ENCODE peak calls at places on chromosomes 16 and 17, in six cellular contexts. One of them, this sample, is unnamed.

GRCh38 chr17:19975601-19976000 is 2.0 kb downstream of the AKAP10 start:
- DNase-seq in stimulated activated CD4-positive, alpha-beta T cell treated with anti-CD3 and anti-CD28 coated beads, Interleukin-2, amount 100 ng/mL, for 24 hours: no peak
- DNase-seq in activated CD4-positive, alpha-beta T cell treated with anti-CD3 and anti-CD28 coated beads for 4 hours: no peak
- DNase-seq in progenitor cell of endocrine pancreas: no peak
- DNase-seq in NCI-H1436: peak
- DNase-seq in iPS DF 6.9: no peak
- DNase-seq in this sample: no peak

GRCh38 chr16:3607161-3607560 is 4.2 kb downstream of the SLX4 start:
- DNase-seq in stimulated activated CD4-positive, alpha-beta T cell treated with anti-CD3 and anti-CD28 coated beads, Interleukin-2, amount 100 ng/mL, for 24 hours: no peak
- DNase-seq in activated CD4-positive, alpha-beta T cell treated with anti-CD3 and anti-CD28 coated beads for 4 hours: no peak
- DNase-seq in progenitor cell of endocrine pancreas: no peak
- DNase-seq in NCI-H1436: no peak
- DNase-seq in iPS DF 6.9: no peak
- DNase-seq in this sample: no peak

GRCh38 chr17:29572691-29573557 is 4.4 kb downstream of the TP53I13 start:
- DNase-seq in stimulated activated CD4-positive, alpha-beta T cell treated with anti-CD3 and anti-CD28 coated beads, Interleukin-2, amount 100 ng/mL, for 24 hours: peak
- DNase-seq in activated CD4-positive, alpha-beta T cell treated with anti-CD3 and anti-CD28 coated beads for 4 hours: peak
- DNase-seq in progenitor cell of endocrine pancreas: peak
- DNase-seq in NCI-H1436: no peak
- DNase-seq in iPS DF 6.9: no peak
- DNase-seq in this sample: no peak

GRCh38 chr17:40978752-40979151 is 5.4 kb downstream of the KRT40 start:
- DNase-seq in stimulated activated CD4-positive, alpha-beta T cell treated with anti-CD3 and anti-CD28 coated beads, Interleukin-2, amount 100 ng/mL, for 24 hours: no peak
- DNase-seq in activated CD4-positive, alpha-beta T cell treated with anti-CD3 and anti-CD28 coated beads for 4 hours: no peak
- DNase-seq in progenitor cell of endocrine pancreas: no peak
- DNase-seq in NCI-H1436: no peak
- DNase-seq in iPS DF 6.9: no peak
- DNase-seq in this sample: no peak

GRCh38 chr17:40351185-40352043 is 13.1 kb downstream of the GJD3 start:
- DNase-seq in stimulated activated CD4-positive, alpha-beta T cell treated with anti-CD3 and anti-CD28 coated beads, Interleukin-2, amount 100 ng/mL, for 24 hours: no peak
- DNase-seq in activated CD4-positive, alpha-beta T cell treated with anti-CD3 and anti-CD28 coated beads for 4 hours: no peak
- DNase-seq in progenitor cell of endocrine pancreas: no peak
- DNase-seq in NCI-H1436: peak
- DNase-seq in iPS DF 6.9: no peak
- DNase-seq in this sample: no peak

GRCh38 chr17:652310-652709 is 62.3 kb downstream of the VPS53 start:
- DNase-seq in stimulated activated CD4-positive, alpha-beta T cell treated with anti-CD3 and anti-CD28 coated beads, Interleukin-2, amount 100 ng/mL, for 24 hours: no peak
- DNase-seq in activated CD4-positive, alpha-beta T cell treated with anti-CD3 and anti-CD28 coated beads for 4 hours: no peak
- DNase-seq in progenitor cell of endocrine pancreas: no peak
- DNase-seq in NCI-H1436: no peak
- DNase-seq in iPS DF 6.9: no peak
- DNase-seq in this sample: no peak

GRCh38 chr16:81094771-81095251 is 1.4 kb downstream of the GCSH start:
- DNase-seq in stimulated activated CD4-positive, alpha-beta T cell treated with anti-CD3 and anti-CD28 coated beads, Interleukin-2, amount 100 ng/mL, for 24 hours: no peak
- DNase-seq in activated CD4-positive, alpha-beta T cell treated with anti-CD3 and anti-CD28 coated beads for 4 hours: no peak
- DNase-seq in progenitor cell of endocrine pancreas: no peak
- DNase-seq in NCI-H1436: no peak
- DNase-seq in iPS DF 6.9: no peak
- DNase-seq in this sample: no peak

GRCh38 chr17:35265071-35265470 is 22.2 kb downstream of the SLFN5 start:
- DNase-seq in stimulated activated CD4-positive, alpha-beta T cell treated with anti-CD3 and anti-CD28 coated beads, Interleukin-2, amount 100 ng/mL, for 24 hours: no peak
- DNase-seq in activated CD4-positive, alpha-beta T cell treated with anti-CD3 and anti-CD28 coated beads for 4 hours: no peak
- DNase-seq in progenitor cell of endocrine pancreas: no peak
- DNase-seq in NCI-H1436: no peak
- DNase-seq in iPS DF 6.9: no peak
- DNase-seq in this sample: no peak

GRCh38 chr17:57433396-57433944 is 177.1 kb downstream of the MSI2 start:
- DNase-seq in stimulated activated CD4-positive, alpha-beta T cell treated with anti-CD3 and anti-CD28 coated beads, Interleukin-2, amount 100 ng/mL, for 24 hours: no peak
- DNase-seq in activated CD4-positive, alpha-beta T cell treated with anti-CD3 and anti-CD28 coated beads for 4 hours: no peak
- DNase-seq in progenitor cell of endocrine pancreas: no peak
- DNase-seq in NCI-H1436: no peak
- DNase-seq in iPS DF 6.9: no peak
- DNase-seq in this sample: no peak

GRCh38 chr17:41322264-41322902 is 6.9 kb upstream of the KRTAP17-1 start:
- DNase-seq in stimulated activated CD4-positive, alpha-beta T cell treated with anti-CD3 and anti-CD28 coated beads, Interleukin-2, amount 100 ng/mL, for 24 hours: no peak
- DNase-seq in activated CD4-positive, alpha-beta T cell treated with anti-CD3 and anti-CD28 coated beads for 4 hours: no peak
- DNase-seq in progenitor cell of endocrine pancreas: no peak
- DNase-seq in NCI-H1436: peak
- DNase-seq in iPS DF 6.9: no peak
- DNase-seq in this sample: no peak

GRCh38 chr16:85657267-85657650 is 31.5 kb downstream of the GINS2 start:
- DNase-seq in stimulated activated CD4-positive, alpha-beta T cell treated with anti-CD3 and anti-CD28 coated beads, Interleukin-2, amount 100 ng/mL, for 24 hours: no peak
- DNase-seq in activated CD4-positive, alpha-beta T cell treated with anti-CD3 and anti-CD28 coated beads for 4 hours: no peak
- DNase-seq in progenitor cell of endocrine pancreas: no peak
- DNase-seq in NCI-H1436: no peak
- DNase-seq in iPS DF 6.9: no peak
- DNase-seq in this sample: no peak

GRCh38 chr16:30142672-30143346 is 19.8 kb upstream of the MAPK3 start:
- DNase-seq in stimulated activated CD4-positive, alpha-beta T cell treated with anti-CD3 and anti-CD28 coated beads, Interleukin-2, amount 100 ng/mL, for 24 hours: no peak
- DNase-seq in activated CD4-positive, alpha-beta T cell treated with anti-CD3 and anti-CD28 coated beads for 4 hours: peak
- DNase-seq in progenitor cell of endocrine pancreas: no peak
- DNase-seq in NCI-H1436: peak
- DNase-seq in iPS DF 6.9: no peak
- DNase-seq in this sample: no peak

GRCh38 chr17:28875856-28876564 is 21.2 kb downstream of the ERAL1 start:
- DNase-seq in stimulated activated CD4-positive, alpha-beta T cell treated with anti-CD3 and anti-CD28 coated beads, Interleukin-2, amount 100 ng/mL, for 24 hours: no peak
- DNase-seq in activated CD4-positive, alpha-beta T cell treated with anti-CD3 and anti-CD28 coated beads for 4 hours: no peak
- DNase-seq in progenitor cell of endocrine pancreas: no peak
- DNase-seq in NCI-H1436: no peak
- DNase-seq in iPS DF 6.9: no peak
- DNase-seq in this sample: no peak

GRCh38 chr16:66899945-66900688 is 18.6 kb downstream of the CDH16 start:
- DNase-seq in stimulated activated CD4-positive, alpha-beta T cell treated with anti-CD3 and anti-CD28 coated beads, Interleukin-2, amount 100 ng/mL, for 24 hours: no peak
- DNase-seq in activated CD4-positive, alpha-beta T cell treated with anti-CD3 and anti-CD28 coated beads for 4 hours: no peak
- DNase-seq in progenitor cell of endocrine pancreas: no peak
- DNase-seq in NCI-H1436: peak
- DNase-seq in iPS DF 6.9: no peak
- DNase-seq in this sample: no peak

GRCh38 chr16:84258266-84258665 is 18.5 kb upstream of the KCNG4 start:
- DNase-seq in stimulated activated CD4-positive, alpha-beta T cell treated with anti-CD3 and anti-CD28 coated beads, Interleukin-2, amount 100 ng/mL, for 24 hours: no peak
- DNase-seq in activated CD4-positive, alpha-beta T cell treated with anti-CD3 and anti-CD28 coated beads for 4 hours: no peak
- DNase-seq in progenitor cell of endocrine pancreas: no peak
- DNase-seq in NCI-H1436: no peak
- DNase-seq in iPS DF 6.9: no peak
- DNase-seq in this sample: no peak

GRCh38 chr17:31583795-31584340 is 192.4 kb downstream of the RAB11FIP4 start:
- DNase-seq in stimulated activated CD4-positive, alpha-beta T cell treated with anti-CD3 and anti-CD28 coated beads, Interleukin-2, amount 100 ng/mL, for 24 hours: no peak
- DNase-seq in activated CD4-positive, alpha-beta T cell treated with anti-CD3 and anti-CD28 coated beads for 4 hours: no peak
- DNase-seq in progenitor cell of endocrine pancreas: no peak
- DNase-seq in NCI-H1436: no peak
- DNase-seq in iPS DF 6.9: no peak
- DNase-seq in this sample: no peak

GRCh38 chr17:1882836-1883235 is 53.0 kb downstream of the RPA1 start:
- DNase-seq in stimulated activated CD4-positive, alpha-beta T cell treated with anti-CD3 and anti-CD28 coated beads, Interleukin-2, amount 100 ng/mL, for 24 hours: no peak
- DNase-seq in activated CD4-positive, alpha-beta T cell treated with anti-CD3 and anti-CD28 coated beads for 4 hours: peak
- DNase-seq in progenitor cell of endocrine pancreas: no peak
- DNase-seq in NCI-H1436: peak
- DNase-seq in iPS DF 6.9: no peak
- DNase-seq in this sample: peak

GRCh38 chr16:11181889-11182279 is 74.1 kb downstream of the SOCS1 start:
- DNase-seq in stimulated activated CD4-positive, alpha-beta T cell treated with anti-CD3 and anti-CD28 coated beads, Interleukin-2, amount 100 ng/mL, for 24 hours: peak
- DNase-seq in activated CD4-positive, alpha-beta T cell treated with anti-CD3 and anti-CD28 coated beads for 4 hours: peak
- DNase-seq in progenitor cell of endocrine pancreas: no peak
- DNase-seq in NCI-H1436: no peak
- DNase-seq in iPS DF 6.9: no peak
- DNase-seq in this sample: no peak

GRCh38 chr17:69050999-69051775 is 9.5 kb downstream of the ABCA9 start:
- DNase-seq in stimulated activated CD4-positive, alpha-beta T cell treated with anti-CD3 and anti-CD28 coated beads, Interleukin-2, amount 100 ng/mL, for 24 hours: no peak
- DNase-seq in activated CD4-positive, alpha-beta T cell treated with anti-CD3 and anti-CD28 coated beads for 4 hours: no peak
- DNase-seq in progenitor cell of endocrine pancreas: no peak
- DNase-seq in NCI-H1436: no peak
- DNase-seq in iPS DF 6.9: no peak
- DNase-seq in this sample: no peak

GRCh38 chr17:45703348-45703747 is 80.8 kb upstream of the CRHR1 start:
- DNase-seq in stimulated activated CD4-positive, alpha-beta T cell treated with anti-CD3 and anti-CD28 coated beads, Interleukin-2, amount 100 ng/mL, for 24 hours: no peak
- DNase-seq in activated CD4-positive, alpha-beta T cell treated with anti-CD3 and anti-CD28 coated beads for 4 hours: no peak
- DNase-seq in progenitor cell of endocrine pancreas: no peak
- DNase-seq in NCI-H1436: no peak
- DNase-seq in iPS DF 6.9: no peak
- DNase-seq in this sample: no peak

GRCh38 chr17:72444517-72445054 is 323.8 kb downstream of the SOX9 start:
- DNase-seq in stimulated activated CD4-positive, alpha-beta T cell treated with anti-CD3 and anti-CD28 coated beads, Interleukin-2, amount 100 ng/mL, for 24 hours: no peak
- DNase-seq in activated CD4-positive, alpha-beta T cell treated with anti-CD3 and anti-CD28 coated beads for 4 hours: no peak
- DNase-seq in progenitor cell of endocrine pancreas: no peak
- DNase-seq in NCI-H1436: no peak
- DNase-seq in iPS DF 6.9: no peak
- DNase-seq in this sample: no peak

GRCh38 chr16:12459401-12459791 is 344.3 kb downstream of the CPPED1 start:
- DNase-seq in stimulated activated CD4-positive, alpha-beta T cell treated with anti-CD3 and anti-CD28 coated beads, Interleukin-2, amount 100 ng/mL, for 24 hours: no peak
- DNase-seq in activated CD4-positive, alpha-beta T cell treated with anti-CD3 and anti-CD28 coated beads for 4 hours: no peak
- DNase-seq in progenitor cell of endocrine pancreas: no peak
- DNase-seq in NCI-H1436: no peak
- DNase-seq in iPS DF 6.9: no peak
- DNase-seq in this sample: no peak

GRCh38 chr17:34068506-34069035 is 186.5 kb upstream of the CCL2 start:
- DNase-seq in stimulated activated CD4-positive, alpha-beta T cell treated with anti-CD3 and anti-CD28 coated beads, Interleukin-2, amount 100 ng/mL, for 24 hours: no peak
- DNase-seq in activated CD4-positive, alpha-beta T cell treated with anti-CD3 and anti-CD28 coated beads for 4 hours: no peak
- DNase-seq in progenitor cell of endocrine pancreas: no peak
- DNase-seq in NCI-H1436: no peak
- DNase-seq in iPS DF 6.9: no peak
- DNase-seq in this sample: no peak

GRCh38 chr17:7132511-7133094 is 18.0 kb upstream of the ASGR2 start:
- DNase-seq in stimulated activated CD4-positive, alpha-beta T cell treated with anti-CD3 and anti-CD28 coated beads, Interleukin-2, amount 100 ng/mL, for 24 hours: peak
- DNase-seq in activated CD4-positive, alpha-beta T cell treated with anti-CD3 and anti-CD28 coated beads for 4 hours: peak
- DNase-seq in progenitor cell of endocrine pancreas: no peak
- DNase-seq in NCI-H1436: no peak
- DNase-seq in iPS DF 6.9: peak
- DNase-seq in this sample: peak

GRCh38 chr16:10738231-10739077 is 5.2 kb upstream of the NUBP1 start:
- DNase-seq in stimulated activated CD4-positive, alpha-beta T cell treated with anti-CD3 and anti-CD28 coated beads, Interleukin-2, amount 100 ng/mL, for 24 hours: peak
- DNase-seq in activated CD4-positive, alpha-beta T cell treated with anti-CD3 and anti-CD28 coated beads for 4 hours: peak
- DNase-seq in progenitor cell of endocrine pancreas: no peak
- DNase-seq in NCI-H1436: no peak
- DNase-seq in iPS DF 6.9: no peak
- DNase-seq in this sample: peak

GRCh38 chr16:47375423-47375822 is 85.4 kb downstream of the ITFG1 start:
- DNase-seq in stimulated activated CD4-positive, alpha-beta T cell treated with anti-CD3 and anti-CD28 coated beads, Interleukin-2, amount 100 ng/mL, for 24 hours: no peak
- DNase-seq in activated CD4-positive, alpha-beta T cell treated with anti-CD3 and anti-CD28 coated beads for 4 hours: no peak
- DNase-seq in progenitor cell of endocrine pancreas: no peak
- DNase-seq in NCI-H1436: no peak
- DNase-seq in iPS DF 6.9: no peak
- DNase-seq in this sample: no peak

GRCh38 chr17:72826602-72827001 is 265.9 kb downstream of the SLC39A11 start:
- DNase-seq in stimulated activated CD4-positive, alpha-beta T cell treated with anti-CD3 and anti-CD28 coated beads, Interleukin-2, amount 100 ng/mL, for 24 hours: no peak
- DNase-seq in activated CD4-positive, alpha-beta T cell treated with anti-CD3 and anti-CD28 coated beads for 4 hours: no peak
- DNase-seq in progenitor cell of endocrine pancreas: no peak
- DNase-seq in NCI-H1436: no peak
- DNase-seq in iPS DF 6.9: no peak
- DNase-seq in this sample: no peak

GRCh38 chr17:44144966-44145739 is 3.4 kb downstream of the HROB start:
- DNase-seq in stimulated activated CD4-positive, alpha-beta T cell treated with anti-CD3 and anti-CD28 coated beads, Interleukin-2, amount 100 ng/mL, for 24 hours: no peak
- DNase-seq in activated CD4-positive, alpha-beta T cell treated with anti-CD3 and anti-CD28 coated beads for 4 hours: no peak
- DNase-seq in progenitor cell of endocrine pancreas: no peak
- DNase-seq in NCI-H1436: no peak
- DNase-seq in iPS DF 6.9: no peak
- DNase-seq in this sample: no peak

GRCh38 chr16:72107371-72107770 is 13.7 kb downstream of the DHX38 start:
- DNase-seq in stimulated activated CD4-positive, alpha-beta T cell treated with anti-CD3 and anti-CD28 coated beads, Interleukin-2, amount 100 ng/mL, for 24 hours: no peak
- DNase-seq in activated CD4-positive, alpha-beta T cell treated with anti-CD3 and anti-CD28 coated beads for 4 hours: no peak
- DNase-seq in progenitor cell of endocrine pancreas: no peak
- DNase-seq in NCI-H1436: no peak
- DNase-seq in iPS DF 6.9: no peak
- DNase-seq in this sample: no peak

GRCh38 chr16:51243836-51244483 is 92.9 kb upstream of the SALL1 start:
- DNase-seq in stimulated activated CD4-positive, alpha-beta T cell treated with anti-CD3 and anti-CD28 coated beads, Interleukin-2, amount 100 ng/mL, for 24 hours: no peak
- DNase-seq in activated CD4-positive, alpha-beta T cell treated with anti-CD3 and anti-CD28 coated beads for 4 hours: no peak
- DNase-seq in progenitor cell of endocrine pancreas: no peak
- DNase-seq in NCI-H1436: no peak
- DNase-seq in iPS DF 6.9: no peak
- DNase-seq in this sample: no peak

GRCh38 chr16:70540994-70541393 is 17.4 kb downstream of the SF3B3 start:
- DNase-seq in stimulated activated CD4-positive, alpha-beta T cell treated with anti-CD3 and anti-CD28 coated beads, Interleukin-2, amount 100 ng/mL, for 24 hours: no peak
- DNase-seq in activated CD4-positive, alpha-beta T cell treated with anti-CD3 and anti-CD28 coated beads for 4 hours: no peak
- DNase-seq in progenitor cell of endocrine pancreas: no peak
- DNase-seq in NCI-H1436: no peak
- DNase-seq in iPS DF 6.9: no peak
- DNase-seq in this sample: no peak

GRCh38 chr17:73586921-73587680 is 57.1 kb downstream of the SDK2 start:
- DNase-seq in stimulated activated CD4-positive, alpha-beta T cell treated with anti-CD3 and anti-CD28 coated beads, Interleukin-2, amount 100 ng/mL, for 24 hours: no peak
- DNase-seq in activated CD4-positive, alpha-beta T cell treated with anti-CD3 and anti-CD28 coated beads for 4 hours: no peak
- DNase-seq in progenitor cell of endocrine pancreas: no peak
- DNase-seq in NCI-H1436: peak
- DNase-seq in iPS DF 6.9: no peak
- DNase-seq in this sample: no peak

This sample was measured in GM19239.